ENCODE peak calls at places on chromosomes 16 and 17, in six cellular contexts. V is stimulated activated naive CD4-positive, alpha-beta T cell; J is Daoy; S is MM.1S; Y is HEK293T; T is AG08395. P is an unnamed sample.

GRCh38 chr16:89365044-89365467 is 125.3 kb downstream of the ANKRD11 start:
- DNase-seq in Y (no peak), V (no peak), S (no peak), T (peak), J (peak), P (no peak)

GRCh38 chr17:63516910-63517824 is 6.0 kb upstream of the KCNH6 start:
- DNase-seq in V (no peak), S (no peak), J (peak), Y (no peak), T (peak), P (peak)

GRCh38 chr17:64741038-64741641 is 79.0 kb upstream of the SMURF2 start:
- DNase-seq in Y (no peak), S (no peak), J (peak), T (no peak), V (no peak), P (peak)

GRCh38 chr17:77453613-77454559 is 313.1 kb downstream of the SEC14L1 start:
- DNase-seq in J (no peak), T (no peak), V (peak), Y (no peak), S (no peak), P (no peak)

GRCh38 chr16:47574091-47575054 is 113.2 kb downstream of the PHKB start:
- DNase-seq in T (peak), S (peak), J (peak), Y (no peak), V (no peak), P (peak)

GRCh38 chr16:67092227-67092626 is 17.5 kb upstream of the PHAF1 start:
- DNase-seq in V (no peak), Y (no peak), T (peak), J (no peak), S (no peak), P (no peak)

GRCh38 chr16:52953215-52953614 is 99.5 kb downstream of the CHD9NB start:
- DNase-seq in Y (no peak), T (no peak), S (no peak), V (no peak), J (no peak), P (no peak)

GRCh38 chr17:9676084-9676483 is 30.8 kb downstream of the USP43 start:
- DNase-seq in V (no peak), S (no peak), J (no peak), Y (no peak), T (no peak), P (no peak)

GRCh38 chr16:14669776-14670175 is 24.3 kb downstream of the PLA2G10 start:
- DNase-seq in Y (no peak), T (no peak), S (no peak), V (no peak), J (peak), P (no peak)

GRCh38 chr16:80964351-80964750 is 42.3 kb downstream of the CMC2 start:
- DNase-seq in V (no peak), S (no peak), T (no peak), Y (no peak), J (no peak), P (no peak)

GRCh38 chr17:39921323-39921722 is 2.9 kb upstream of the GSDMB start:
- DNase-seq in Y (no peak), T (no peak), J (no peak), S (no peak), V (no peak), P (no peak)

GRCh38 chr17:49748223-49748622 is 15.7 kb downstream of the FAM117A start:
- DNase-seq in V (no peak), J (no peak), T (no peak), Y (no peak), S (peak), P (no peak)

GRCh38 chr16:76502555-76502954 is 225.4 kb downstream of the CNTNAP4 start:
- DNase-seq in S (no peak), J (no peak), Y (no peak), V (no peak), T (no peak), P (no peak)

GRCh38 chr17:491086-492014 is 138.7 kb upstream of the RPH3AL start:
- DNase-seq in Y (peak), J (peak), S (no peak), T (peak), V (no peak), P (no peak)

GRCh38 chr17:6894206-6894528 is 62.6 kb upstream of the TEKT1 start:
- DNase-seq in S (no peak), T (no peak), V (no peak), Y (no peak), J (no peak), P (no peak)

GRCh38 chr16:71854369-71854948 is 8.7 kb downstream of the ATXN1L start:
- DNase-seq in T (no peak), V (no peak), Y (no peak), J (no peak), S (no peak), P (no peak)